ENCODE peak calls at places on chromosome 15, in eight cellular contexts. N, B, A, L, T, E, F and I are unnamed samples.

GRCh38 chr15:100781961-100782525 is 97.6 kb upstream of the ALDH1A3 start:
- DNase-seq in N (no peak), B (peak; percentile 17), A (peak; percentile 1), L (peak; percentile 7), T (no peak), E (peak; percentile 18), F (no peak), I (no peak)

GRCh38 chr15:84983299-84983698 is 1.6 kb downstream of the PDE8A start:
- DNase-seq in N (no peak), B (no peak), A (no peak), L (no peak), T (no peak), E (no peak), F (no peak), I (no peak)

GRCh38 chr15:57591822-57592367 is at the start of gene MYZAP:
- DNase-seq in N (peak; percentile 43), B (no peak), A (peak; percentile 66), L (peak; percentile 28), T (peak; percentile 87), E (peak; percentile 61), F (peak; percentile 84), I (no peak)

GRCh38 chr15:20340331-20340811 is 201.2 kb downstream of the GOLGA6L6 start:
- DNase-seq in N (no peak), B (no peak), A (peak; percentile 60), L (peak; percentile 22), T (peak; percentile 89), E (peak; percentile 64), F (peak; percentile 48), I (peak; percentile 77)

GRCh38 chr15:96237002-96237401 is 93.5 kb upstream of the NR2F2 start:
- DNase-seq in N (no peak), B (no peak), A (no peak), L (no peak), T (no peak), E (no peak), F (no peak), I (no peak)

GRCh38 chr15:95866698-95867440 is 463.6 kb upstream of the NR2F2 start:
- DNase-seq in N (no peak), B (no peak), A (no peak), L (no peak), T (no peak), E (no peak), F (no peak), I (no peak)

GRCh38 chr15:39364721-39365120 is 216.2 kb upstream of the THBS1 start:
- DNase-seq in N (no peak), B (no peak), A (no peak), L (no peak), T (no peak), E (no peak), F (no peak), I (no peak)

GRCh38 chr15:32030795-32031194 is 480 bp downstream of the CHRNA7 start:
- DNase-seq in N (peak; percentile 1), B (no peak), A (no peak), L (no peak), T (no peak), E (no peak), F (no peak), I (no peak)

GRCh38 chr15:52233405-52233804 is 42.2 kb upstream of the GNB5 start:
- DNase-seq in N (no peak), B (no peak), A (no peak), L (no peak), T (no peak), E (no peak), F (no peak), I (no peak)

GRCh38 chr15:25733036-25733855 is 129.9 kb downstream of the ATP10A start:
- DNase-seq in N (no peak), B (no peak), A (no peak), L (no peak), T (no peak), E (peak; percentile 19), F (no peak), I (no peak)

GRCh38 chr15:43887901-43888300 is 61.1 kb downstream of the WDR76 start:
- DNase-seq in N (no peak), B (no peak), A (no peak), L (no peak), T (no peak), E (no peak), F (no peak), I (no peak)

GRCh38 chr15:58773024-58773423 is 1.9 kb downstream of the MINDY2 start:
- DNase-seq in N (no peak), B (no peak), A (no peak), L (no peak), T (no peak), E (no peak), F (no peak), I (no peak)

GRCh38 chr15:101003076-101003475 is 83.9 kb downstream of the LRRK1 start:
- DNase-seq in N (no peak), B (no peak), A (no peak), L (no peak), T (no peak), E (no peak), F (no peak), I (no peak)

GRCh38 chr15:37291920-37292319 is 191.6 kb upstream of the MEIS2 start:
- DNase-seq in N (no peak), B (no peak), A (no peak), L (no peak), T (no peak), E (no peak), F (no peak), I (no peak)

GRCh38 chr15:31365655-31366127 is 39.1 kb downstream of the KLF13 start:
- DNase-seq in N (peak; percentile 89), B (peak; percentile 44), A (peak; percentile 89), L (peak; percentile 95), T (peak; percentile 99), E (peak; percentile 93), F (peak; percentile 94), I (no peak)

GRCh38 chr15:70799667-70800450 is 36.5 kb upstream of the UACA start:
- DNase-seq in N (no peak), B (no peak), A (peak; percentile 41), L (peak; percentile 43), T (peak; percentile 66), E (peak; percentile 74), F (no peak), I (peak; percentile 87)

GRCh38 chr15:75199347-75199976 is 2.2 kb upstream of the C15orf39 start:
- DNase-seq in N (no peak), B (no peak), A (no peak), L (no peak), T (peak; percentile 7), E (no peak), F (no peak), I (no peak)

GRCh38 chr15:101353240-101353639 is 58.2 kb upstream of the SNRPA1 start:
- DNase-seq in N (no peak), B (no peak), A (no peak), L (no peak), T (no peak), E (no peak), F (no peak), I (no peak)

GRCh38 chr15:52004806-52005205 is 14.2 kb upstream of the MAPK6 start:
- DNase-seq in N (no peak), B (no peak), A (no peak), L (no peak), T (no peak), E (no peak), F (no peak), I (no peak)

GRCh38 chr15:58458076-58458475 is 26.3 kb downstream of the LIPC start:
- DNase-seq in N (no peak), B (no peak), A (peak; percentile 51), L (no peak), T (no peak), E (no peak), F (no peak), I (no peak)

GRCh38 chr15:77827860-77828259 is 195.1 kb upstream of the LINGO1 start:
- DNase-seq in N (no peak), B (no peak), A (no peak), L (no peak), T (no peak), E (no peak), F (no peak), I (no peak)

GRCh38 chr15:51126842-51127241 is 32.1 kb upstream of the TNFAIP8L3 start:
- DNase-seq in N (no peak), B (no peak), A (no peak), L (no peak), T (no peak), E (no peak), F (no peak), I (no peak)

GRCh38 chr15:84755736-84756527 is 7.5 kb downstream of the ZNF592 start:
- DNase-seq in N (no peak), B (no peak), A (no peak), L (no peak), T (no peak), E (no peak), F (no peak), I (no peak)

GRCh38 chr15:99962006-99962561 is 228.8 kb upstream of the LYSMD4 start:
- DNase-seq in N (no peak), B (no peak), A (no peak), L (no peak), T (no peak), E (no peak), F (no peak), I (peak; percentile 19)

GRCh38 chr15:31605467-31605931 is 278.9 kb downstream of the KLF13 start:
- DNase-seq in N (peak; percentile 15), B (no peak), A (no peak), L (no peak), T (peak; percentile 53), E (no peak), F (no peak), I (peak; percentile 60)

GRCh38 chr15:91974321-91974720 is 120.8 kb downstream of the SLCO3A1 start:
- DNase-seq in N (no peak), B (no peak), A (no peak), L (no peak), T (no peak), E (no peak), F (no peak), I (no peak)
- H3K4me1 ChIP-seq in N (no peaks in the 10 kb centered on the region), B (no peaks in the 10 kb centered on the region), A (peaks cover 52% of the 10 kb centered on the region), L (no peaks in the 10 kb centered on the region), T (peaks cover 27% of the 10 kb centered on the region), E (peaks cover 13% of the 10 kb centered on the region), F (no peaks in the 10 kb centered on the region), I (no peaks in the 10 kb centered on the region)

DNA sequence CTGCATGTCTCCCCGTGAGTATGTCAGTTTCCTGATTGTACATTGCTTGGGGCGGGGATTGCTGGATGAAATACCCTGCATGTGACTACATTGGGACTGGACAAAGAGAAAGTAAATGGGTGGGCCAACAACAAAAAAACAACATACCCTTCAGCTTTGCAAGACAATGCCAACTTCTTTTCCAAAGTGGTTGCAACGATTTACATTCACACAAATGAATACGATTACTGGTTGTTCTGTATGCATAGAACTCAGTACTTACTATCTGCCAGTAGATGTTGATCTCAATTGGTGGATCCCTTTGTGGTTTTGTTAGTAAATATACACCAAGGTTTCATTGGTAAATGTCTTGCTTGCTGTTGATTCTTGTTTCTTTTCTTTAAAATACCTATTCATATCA is 908.4 kb downstream of the AGBL1 start:
- DNase-seq in N (no peak), B (no peak), A (no peak), L (no peak), T (no peak), E (no peak), F (no peak), I (no peak)
- H3K27ac ChIP-seq in N (no peak overlapping the region), B (no peak overlapping the region), A (no peak overlapping the region), L (no peak overlapping the region), T (no peak overlapping the region), E (no peak overlapping the region), F (no peak overlapping the region), I (no peak overlapping the region)

GRCh38 chr15:42374810-42375209 is 15.5 kb downstream of the CAPN3 start:
- DNase-seq in N (no peak), B (no peak), A (no peak), L (no peak), T (no peak), E (no peak), F (no peak), I (no peak)
- H3K4me3 ChIP-seq in N (no peak overlapping the region), B (no peak overlapping the region), A (no peak overlapping the region), L (no peak overlapping the region), T (no peak overlapping the region), E (no peak overlapping the region), F (no peak overlapping the region), I (no peak overlapping the region)

GRCh38 chr15:64101018-64101417 is 5.2 kb downstream of the SNX1 start:
- DNase-seq in N (no peak), B (no peak), A (no peak), L (no peak), T (no peak), E (no peak), F (no peak), I (no peak)
- H3K4me1 ChIP-seq in N (peaks cover 40% of the 10 kb centered on the region), B (peaks cover 2% of the 10 kb centered on the region), A (peaks cover 46% of the 10 kb centered on the region), L (no peaks in the 10 kb centered on the region), T (peaks cover 7% of the 10 kb centered on the region), E (peaks cover 7% of the 10 kb centered on the region), F (peaks cover 28% of the 10 kb centered on the region), I (peaks cover 10% of the 10 kb centered on the region)